ENCODE peak calls at places on chromosomes 13 and 19, in eight cellular contexts. V, K, U, X, T, J, C and O are unnamed samples.

GRCh38 chr19:46466536-46467199 is 4.7 kb downstream of the PNMA8A start:
- DNase-seq in V (peak; percentile 30), K (no peak), U (no peak), X (no peak), T (no peak), J (no peak), C (no peak), O (no peak)

GRCh38 chr19:51016798-51017683 is 2.5 kb downstream of the KLK10 start:
- DNase-seq in V (peak; percentile 67), K (peak; percentile 83), U (peak; percentile 77), X (peak; percentile 98), T (peak; percentile 84), J (no peak), C (peak; percentile 55), O (peak; percentile 88)

GRCh38 chr13:26184791-26185250 is 37.3 kb downstream of the RNF6 start:
- DNase-seq in V (peak; percentile 72), K (peak; percentile 70), U (peak; percentile 69), X (peak; percentile 70), T (peak; percentile 45), J (peak; percentile 26), C (peak; percentile 70), O (peak; percentile 81)

GRCh38 chr13:45782327-45783045 is 69.1 kb downstream of the SIAH3 start:
- DNase-seq in V (no peak), K (no peak), U (no peak), X (no peak), T (no peak), J (no peak), C (no peak), O (no peak)

GRCh38 chr19:51440846-51441409 is 17.3 kb downstream of the SIGLEC8 start:
- DNase-seq in V (no peak), K (no peak), U (no peak), X (no peak), T (peak; percentile 54), J (no peak), C (peak; percentile 28), O (peak; percentile 76)

GRCh38 chr19:42086770-42087550 is 11.0 kb downstream of the ZNF574 start:
- DNase-seq in V (no peak), K (no peak), U (no peak), X (no peak), T (peak; percentile 57), J (no peak), C (no peak), O (no peak)

GRCh38 chr13:113806104-113806471 is 47.1 kb downstream of the TMEM255B start:
- DNase-seq in V (no peak), K (no peak), U (no peak), X (no peak), T (no peak), J (no peak), C (no peak), O (no peak)

GRCh38 chr19:46409146-46409545 is 4.2 kb downstream of the CCDC8 start:
- DNase-seq in V (no peak), K (no peak), U (no peak), X (no peak), T (no peak), J (no peak), C (no peak), O (no peak)

GRCh38 chr13:39297664-39298171 is 259.5 kb downstream of the NHLRC3 start:
- DNase-seq in V (no peak), K (no peak), U (no peak), X (no peak), T (no peak), J (no peak), C (no peak), O (no peak)

GRCh38 chr13:73464758-73465628 is 406.2 kb downstream of the KLF5 start:
- DNase-seq in V (peak; percentile 59), K (no peak), U (no peak), X (no peak), T (peak; percentile 13), J (no peak), C (no peak), O (no peak)

GRCh38 chr19:4624733-4625362 is 14.5 kb upstream of the TNFAIP8L1 start:
- DNase-seq in V (no peak), K (no peak), U (no peak), X (no peak), T (peak; percentile 43), J (no peak), C (peak; percentile 45), O (no peak)

GRCh38 chr19:5575553-5575952 is 7.8 kb upstream of the TINCR start:
- DNase-seq in V (no peak), K (no peak), U (no peak), X (no peak), T (no peak), J (no peak), C (no peak), O (no peak)

GRCh38 chr13:67225252-67226159 is 4.6 kb downstream of the PCDH9 start:
- DNase-seq in V (no peak), K (no peak), U (no peak), X (no peak), T (no peak), J (no peak), C (no peak), O (peak; percentile 68)

GRCh38 chr13:67223024-67223423 is 7.1 kb downstream of the PCDH9 start:
- DNase-seq in V (no peak), K (no peak), U (no peak), X (no peak), T (no peak), J (no peak), C (no peak), O (no peak)

GRCh38 chr13:67226686-67227085 is 3.5 kb downstream of the PCDH9 start:
- DNase-seq in V (no peak), K (no peak), U (no peak), X (no peak), T (no peak), J (no peak), C (no peak), O (no peak)

GRCh38 chr13:67223742-67224141 is 6.4 kb downstream of the PCDH9 start:
- DNase-seq in V (no peak), K (no peak), U (no peak), X (no peak), T (no peak), J (no peak), C (no peak), O (no peak)

GRCh38 chr13:67224148-67224846 is 5.8 kb downstream of the PCDH9 start:
- DNase-seq in V (peak; percentile 64), K (peak; percentile 62), U (peak; percentile 87), X (no peak), T (peak; percentile 51), J (no peak), C (peak; percentile 71), O (peak; percentile 85)
- TF ChIP-seq POLR2AphosphoS5 in V (peak; percentile 55), K (no peak), U (peak; percentile 83), X (no peak), T (peak; percentile 32), J (no peak), C (peak; percentile 60), O (no peak)

DNA sequence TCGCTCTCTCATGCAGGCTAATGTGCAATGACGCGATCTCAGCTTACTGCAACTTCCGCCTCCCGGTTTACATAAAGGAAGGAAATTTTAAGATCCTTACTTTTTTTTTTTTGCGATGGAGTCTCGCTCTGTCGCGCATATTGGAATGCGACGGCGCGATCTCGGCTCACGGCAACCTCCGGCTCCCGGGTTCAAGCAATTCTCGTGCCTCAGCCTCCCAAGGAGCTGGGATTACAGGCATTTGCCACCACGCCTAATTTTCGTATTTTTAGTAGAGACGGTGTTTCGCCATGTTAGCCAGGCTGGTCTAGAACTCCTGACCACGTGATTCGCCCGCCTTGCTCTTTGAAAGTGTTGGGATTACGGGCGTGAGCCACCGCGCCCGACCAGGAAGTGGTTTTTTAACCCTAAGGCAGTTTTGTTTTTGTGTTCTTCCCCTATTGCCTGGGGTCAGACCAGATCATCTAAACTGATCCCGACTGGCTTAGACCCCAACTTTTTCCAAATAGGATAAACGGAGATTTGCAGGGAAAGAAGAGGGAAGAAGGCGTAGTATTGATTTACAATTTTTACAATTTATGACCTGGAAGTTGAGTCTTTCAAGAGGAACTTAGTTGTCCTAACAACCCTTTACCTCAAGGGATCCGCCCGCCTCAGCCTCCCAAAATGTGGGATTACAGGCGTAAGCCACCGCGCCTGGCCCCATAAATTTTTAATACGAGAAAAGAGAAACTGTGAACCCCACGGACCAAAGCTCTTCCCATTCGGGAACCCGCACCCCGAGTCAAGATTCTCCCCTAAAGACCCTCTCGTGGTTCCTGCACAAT is 142.0 kb downstream of the ZNF737 start:
- DNase-seq in V (peak; percentile 44), K (peak; percentile 15), U (peak; percentile 56), X (peak; percentile 61), T (no peak), J (no peak), C (peak; percentile 18), O (peak; percentile 78)
- TF ChIP-seq POLR2AphosphoS5 in V (no peak), K (no peak), U (no peak), X (peak; percentile 88), T (no peak), J (no peak), C (no peak), O (peak; percentile 25)

DNA sequence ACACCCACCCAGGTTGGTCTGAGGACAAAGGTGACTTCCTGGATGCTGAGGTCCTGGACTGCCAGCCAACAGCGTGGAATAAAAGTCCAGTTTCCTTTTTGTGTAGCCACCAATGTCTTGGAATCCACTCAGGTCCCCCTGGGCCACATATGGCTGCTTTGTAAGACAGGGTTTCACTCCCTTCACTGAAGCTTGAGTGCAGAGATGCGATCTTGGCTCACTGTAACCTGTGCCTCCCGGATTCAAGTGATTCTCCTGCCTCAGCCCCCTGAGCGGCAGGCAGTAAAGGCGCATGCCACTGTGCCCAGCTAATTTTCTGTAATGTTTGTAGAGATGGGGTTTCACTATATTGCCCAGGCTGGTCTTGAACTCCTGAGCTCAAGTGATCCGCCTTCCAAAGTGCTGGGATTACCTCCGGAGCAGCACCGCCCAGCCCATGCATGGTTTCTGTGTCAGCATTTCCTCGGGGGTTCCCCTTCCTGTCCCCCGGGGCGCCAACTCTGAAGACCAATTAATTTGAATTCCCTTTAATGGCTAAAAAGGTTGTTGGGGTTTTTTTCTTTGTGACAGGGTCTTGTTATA is 17.5 kb downstream of the KANK2 start:
- DNase-seq in V (no peak), K (no peak), U (no peak), X (no peak), T (no peak), J (peak; percentile 57), C (no peak), O (no peak)
- TF ChIP-seq POLR2AphosphoS5 in V (no peak), K (no peak), U (no peak), X (no peak), T (no peak), J (no peak), C (no peak), O (no peak)

GRCh38 chr19:1253514-1254080 is 5.2 kb downstream of the MIDN start:
- DNase-seq in V (peak; percentile 74), K (no peak), U (no peak), X (no peak), T (no peak), J (no peak), C (no peak), O (peak; percentile 86)

GRCh38 chr19:1252818-1253513 is 4.6 kb downstream of the MIDN start:
- DNase-seq in V (peak; percentile 91), K (peak; percentile 69), U (peak; percentile 90), X (no peak), T (no peak), J (no peak), C (peak; percentile 99), O (peak; percentile 98)

GRCh38 chr19:1251503-1252220 is 3.3 kb downstream of the MIDN start:
- DNase-seq in V (peak; percentile 52), K (peak; percentile 65), U (no peak), X (no peak), T (no peak), J (no peak), C (peak; percentile 92), O (peak; percentile 96)

GRCh38 chr19:1251233-1251502 is 2.8 kb downstream of the MIDN start:
- DNase-seq in V (peak; percentile 82), K (peak; percentile 62), U (peak; percentile 72), X (no peak), T (no peak), J (no peak), C (no peak), O (no peak)

GRCh38 chr19:1252221-1252817 is 3.9 kb downstream of the MIDN start:
- DNase-seq in V (peak; percentile 86), K (peak; percentile 55), U (peak; percentile 92), X (no peak), T (no peak), J (no peak), C (peak; percentile 99), O (peak; percentile 96)
- TF ChIP-seq POLR2AphosphoS5 in V (peak; percentile 78), K (no peak), U (no peak), X (no peak), T (no peak), J (no peak), C (no peak), O (peak; percentile 83)